ENCODE peak calls at places on chromosomes 7 and 10, in nine cellular contexts. W is activated CD8-positive, alpha-beta T cell treated with anti-CD3 and anti-CD28 coated beads, Interleukin-2, amount 10 ng/mL, durations not matched to agents 7 days and 5 days; Z is cardiac fibroblast; D is HS-5; H is stimulated activated CD4-positive, alpha-beta T cell treated with anti-CD3 and anti-CD28 coated beads, Interleukin-2, amount 100 ng/mL, for 24 hours; A is neural crest cell; N is stomach; M is chondrocyte; E is activated T-helper 1 cell treated with anti-CD3 and anti-CD28 coated beads, Interleukin-12 subunit alpha, Interleukin-12 subunit beta, Interleukin-2, Interleukin-4 antibody, amounts not matched to agents 30 ng/mL and 10 ng/mL and 1 ng/mL, durations not matched to agents 14 hours and 24 hours and 36 hours. I is an unnamed sample.

GRCh38 chr10:86203162-86203905 is 163.3 kb downstream of the GRID1 start:
- DNase-seq in W (peak; percentile 33), Z (peak; percentile 6), D (no peak), H (no peak), A (peak; percentile 45), N (no peak), M (no peak), E (no peak), I (peak; percentile 53)

GRCh38 chr10:113084031-113084430 is 134.0 kb downstream of the TCF7L2 start:
- DNase-seq in W (no peak), Z (peak; percentile 46), D (no peak), H (no peak), A (no peak), N (no peak), M (no peak), E (no peak), I (no peak)

GRCh38 chr7:127809285-127809702 is 157.3 kb downstream of the SND1 start:
- DNase-seq in W (no peak), Z (no peak), D (no peak), H (no peak), A (no peak), N (no peak), M (no peak), E (no peak), I (peak; percentile 96)

GRCh38 chr7:153887756-153888591 is 164.2 kb upstream of the DPP6 start:
- DNase-seq in W (no peak), Z (no peak), D (no peak), H (no peak), A (no peak), N (no peak), M (peak; percentile 91), E (no peak), I (no peak)

GRCh38 chr10:6170638-6171037 is 32.1 kb upstream of the PFKFB3 start:
- DNase-seq in W (no peak), Z (peak; percentile 32), D (no peak), H (no peak), A (no peak), N (no peak), M (no peak), E (no peak), I (no peak)

GRCh38 chr7:24705481-24705954 is 51.7 kb downstream of the GSDME start:
- DNase-seq in W (no peak), Z (no peak), D (no peak), H (no peak), A (no peak), N (no peak), M (no peak), E (no peak), I (no peak)

GRCh38 chr7:47539398-47540052 is 42.4 kb downstream of the TNS3 start:
- DNase-seq in W (no peak), Z (no peak), D (no peak), H (no peak), A (no peak), N (no peak), M (peak; percentile 50), E (no peak), I (no peak)

GRCh38 chr10:980468-980867 is 7.8 kb upstream of the GTPBP4 start:
- DNase-seq in W (no peak), Z (no peak), D (no peak), H (no peak), A (no peak), N (no peak), M (no peak), E (no peak), I (no peak)

GRCh38 chr7:45028138-45028919 is 28.3 kb downstream of the CCM2 start:
- DNase-seq in W (no peak), Z (no peak), D (no peak), H (no peak), A (no peak), N (no peak), M (peak; percentile 66), E (no peak), I (no peak)

GRCh38 chr7:139725843-139726484 is 51.8 kb downstream of the HIPK2 start:
- DNase-seq in W (no peak), Z (no peak), D (no peak), H (no peak), A (no peak), N (no peak), M (no peak), E (no peak), I (no peak)

GRCh38 chr10:116146374-116146773 is 126.6 kb downstream of the GFRA1 start:
- DNase-seq in W (no peak), Z (no peak), D (peak; percentile 9), H (no peak), A (no peak), N (no peak), M (no peak), E (no peak), I (no peak)

I was measured in Karpas-422.